ENCODE peak calls at places on chromosomes 1 and 21, in four cellular contexts. S, U, G and C are unnamed samples.

GRCh38 chr1:244599937-244600350 is 53.0 kb upstream of the DESI2 start:
- DNase-seq in S (no peak), G (peak; percentile 12), U (peak; percentile 74), C (no peak)

GRCh38 chr1:38141483-38141882 is 94.9 kb upstream of the POU3F1 start:
- DNase-seq in U (no peak), S (no peak), G (no peak), C (no peak)

GRCh38 chr1:170521818-170522217 is 10.1 kb upstream of the GORAB start:
- DNase-seq in U (no peak), S (no peak), G (no peak), C (no peak)

GRCh38 chr1:46646844-46647243 is 21.3 kb downstream of the ATPAF1 start:
- DNase-seq in G (no peak), U (no peak), S (no peak), C (no peak)

GRCh38 chr1:7531562-7532340 is 239.3 kb upstream of the VAMP3 start:
- DNase-seq in U (no peak), S (no peak), G (no peak), C (peak; percentile 49)

GRCh38 chr1:205013683-205014367 is 29.2 kb upstream of the CNTN2 start:
- DNase-seq in G (no peak), S (peak; percentile 30), U (no peak), C (no peak)

GRCh38 chr1:243926803-243927245 is 76.8 kb upstream of the AKT3 start:
- DNase-seq in S (no peak), U (peak; percentile 15), G (no peak), C (no peak)

GRCh38 chr1:86696522-86696921 is 7.9 kb upstream of the SH3GLB1 start:
- DNase-seq in G (no peak), U (no peak), S (no peak), C (no peak)

GRCh38 chr1:86546787-86547221 is at the start of gene CLCA4:
- DNase-seq in S (no peak), G (no peak), U (no peak), C (no peak)

GRCh38 chr1:2174348-2175054 is 20.1 kb downstream of the FAAP20 start:
- DNase-seq in U (peak; percentile 28), G (peak; percentile 50), S (peak; percentile 55), C (peak; percentile 86)

GRCh38 chr1:6072774-6073479 is 27.2 kb downstream of the KCNAB2 start:
- DNase-seq in G (no peak), S (no peak), U (no peak), C (no peak)

GRCh38 chr1:28891256-28891655 is 23.1 kb upstream of the EPB41 start:
- DNase-seq in G (no peak), S (no peak), U (no peak), C (no peak)

GRCh38 chr1:18340158-18340764 is 140.5 kb upstream of the KLHDC7A start:
- DNase-seq in S (no peak), G (no peak), U (no peak), C (no peak)

GRCh38 chr1:228299901-228300300 is 92.1 kb downstream of the OBSCN start:
- DNase-seq in S (no peak), U (no peak), G (no peak), C (peak; percentile 61)

GRCh38 chr1:209549384-209550001 is 34.0 kb upstream of the CAMK1G start:
- DNase-seq in S (no peak), G (no peak), U (no peak), C (no peak)

GRCh38 chr21:31136891-31137290 is 98.6 kb upstream of the KRTAP19-8 start:
- DNase-seq in U (no peak), G (no peak), S (no peak), C (no peak)

GRCh38 chr1:7656821-7657220 is 114.3 kb upstream of the VAMP3 start:
- DNase-seq in U (no peak), G (no peak), S (no peak), C (no peak)

GRCh38 chr1:115183711-115184259 is 94.5 kb upstream of the TSPAN2 start:
- DNase-seq in G (no peak), S (no peak), U (no peak), C (no peak)

GRCh38 chr1:3319874-3320245 is 134.6 kb upstream of the ARHGEF16 start:
- DNase-seq in G (peak; percentile 72), U (peak; percentile 85), S (peak; percentile 52), C (no peak)

GRCh38 chr1:7208647-7209180 is 423.5 kb downstream of the CAMTA1 start:
- DNase-seq in S (no peak), U (no peak), G (no peak), C (no peak)

GRCh38 chr21:29082416-29082815 is 9.0 kb upstream of the CCT8 start:
- DNase-seq in G (no peak), S (no peak), U (no peak), C (no peak)

GRCh38 chr21:44087426-44088400 is 19.5 kb upstream of the PWP2 start:
- DNase-seq in U (no peak), G (no peak), S (no peak), C (peak; percentile 82)

GRCh38 chr1:31007462-31007991 is 58.0 kb downstream of the PUM1 start:
- DNase-seq in G (no peak), U (no peak), S (peak; percentile 14), C (no peak)

GRCh38 chr21:36379236-36379635 is 6.0 kb upstream of the CHAF1B start:
- DNase-seq in S (no peak), G (no peak), U (no peak), C (no peak)

GRCh38 chr1:30316056-30316455 is 407.3 kb downstream of the MATN1 start:
- DNase-seq in U (no peak), S (no peak), G (no peak), C (no peak)

GRCh38 chr1:79197421-79197820 is 190.9 kb upstream of the ADGRL4 start:
- DNase-seq in G (no peak), U (peak; percentile 22), S (no peak), C (no peak)

GRCh38 chr1:116556289-116557006 is 14.4 kb downstream of the CD58 start:
- DNase-seq in G (peak; percentile 80), U (peak; percentile 92), S (peak; percentile 40), C (no peak)

GRCh38 chr1:184418955-184419733 is 32.3 kb downstream of the C1orf21 start:
- DNase-seq in S (no peak), G (no peak), U (no peak), C (no peak)

GRCh38 chr1:107820797-107821196 is 144.2 kb downstream of the VAV3 start:
- DNase-seq in S (no peak), U (no peak), G (no peak), C (no peak)

GRCh38 chr1:99004270-99005141 is at the start of gene PLPPR5:
- DNase-seq in S (no peak), U (no peak), G (no peak), C (peak; percentile 75)

GRCh38 chr1:2625311-2625710 is 7.5 kb downstream of the MMEL1 start:
- DNase-seq in G (no peak), U (no peak), S (no peak), C (no peak)

GRCh38 chr1:29752141-29752540 is 515.8 kb downstream of the PTPRU start:
- DNase-seq in U (no peak), G (no peak), S (no peak), C (no peak)

DNA sequence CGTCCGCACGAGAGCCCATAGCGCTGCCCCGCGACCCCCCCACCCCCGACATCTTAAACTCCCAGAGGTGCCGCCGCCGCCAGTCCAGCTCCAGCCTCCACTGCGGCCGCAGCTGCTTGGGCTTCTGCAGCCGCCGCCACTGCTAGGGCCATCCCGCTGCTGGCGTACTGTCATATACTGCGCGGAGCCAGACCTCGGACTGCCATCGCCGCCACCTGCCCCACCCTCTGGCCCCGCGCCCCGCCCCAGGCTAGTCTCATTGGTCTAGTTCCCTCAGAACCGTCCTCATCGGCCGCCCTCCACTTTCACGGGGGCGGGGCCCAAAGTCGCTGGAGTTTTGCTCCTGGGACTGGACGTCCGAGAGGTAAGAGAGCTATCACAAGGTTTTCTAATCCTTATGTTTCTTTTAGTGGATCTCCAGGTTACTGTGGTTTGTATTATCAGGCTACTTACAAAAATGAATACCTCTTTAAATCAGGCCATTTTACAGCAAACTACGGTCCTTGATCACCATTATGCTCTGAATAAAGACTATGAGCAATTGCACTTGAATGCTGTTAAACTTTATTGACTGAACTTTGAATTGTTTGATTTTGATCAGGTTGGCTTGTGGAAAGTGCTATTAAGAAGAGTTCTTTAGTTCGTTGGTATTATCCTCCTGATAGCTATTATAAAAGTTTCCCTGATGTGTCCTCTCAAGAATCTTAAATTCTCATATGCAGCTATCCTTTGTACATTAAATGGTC is 2.8 kb upstream of the CD1D start:
- DNase-seq in G (peak; percentile 94), S (peak; percentile 91), U (no peak), C (peak; percentile 97)
- TF ChIP-seq POLR2AphosphoS5 in G (peak; percentile 9), S (peak; percentile 65), U (no peak), C (peak; percentile 53)

GRCh38 chr21:33033094-33033951 is 7.6 kb downstream of the OLIG2 start:
- DNase-seq in U (no peak), S (no peak), G (no peak), C (no peak)
- H3K4me1 ChIP-seq in U (no peaks in the 10 kb centered on the region), S (no peaks in the 10 kb centered on the region), G (peaks cover 12% of the 10 kb centered on the region), C (peaks cover 16% of the 10 kb centered on the region)

DNA sequence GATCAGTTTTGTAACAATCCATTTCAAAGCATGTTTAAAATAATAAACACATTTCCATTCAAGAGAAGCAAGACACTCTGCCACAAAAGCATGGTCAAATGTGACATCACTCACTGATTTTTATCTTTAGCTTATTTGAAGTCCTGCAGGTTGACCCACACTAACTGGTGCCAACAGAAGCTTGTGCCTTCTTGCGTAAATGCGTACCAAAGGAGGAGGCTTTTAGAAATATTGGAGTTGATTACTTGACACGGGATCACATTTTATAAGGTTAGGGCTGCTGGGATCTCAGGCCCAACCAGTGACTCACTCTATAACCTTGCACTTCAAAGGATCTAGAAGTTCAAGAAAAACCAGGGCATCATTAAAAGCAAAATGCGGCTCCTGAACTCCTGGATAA is 203.6 kb downstream of the PCP4 start:
- DNase-seq in G (no peak), S (peak; percentile 47), U (no peak), C (no peak)
- TF ChIP-seq POLR2AphosphoS5 in G (peak; percentile 9), S (peak; percentile 85), U (no peak), C (no peak)

DNA sequence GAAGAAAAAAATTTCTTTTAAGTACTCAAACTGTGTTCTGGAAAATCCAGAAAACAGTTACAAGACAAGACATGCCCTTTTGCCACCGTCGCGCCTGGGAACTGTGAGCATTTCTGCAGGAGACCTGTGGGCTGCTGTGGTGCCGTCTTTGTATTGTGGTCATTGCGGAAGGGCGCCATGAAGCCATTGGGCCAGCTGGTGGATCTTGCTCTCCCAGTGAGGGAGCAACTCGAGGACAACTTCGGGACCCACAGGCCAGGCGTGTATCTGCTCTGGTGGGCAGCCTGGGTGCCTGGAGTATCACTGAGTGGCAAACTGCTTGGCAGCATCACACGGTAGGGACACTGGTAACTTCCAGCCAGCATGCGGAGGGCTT is 3.8 kb upstream of the THEMIS2 start:
- DNase-seq in U (no peak), G (no peak), S (no peak), C (peak; percentile 82)
- H3K4me1 ChIP-seq in U (peaks cover 4% of the 10 kb centered on the region), G (peaks cover 10% of the 10 kb centered on the region), S (no peaks in the 10 kb centered on the region), C (peaks cover 27% of the 10 kb centered on the region)

DNA sequence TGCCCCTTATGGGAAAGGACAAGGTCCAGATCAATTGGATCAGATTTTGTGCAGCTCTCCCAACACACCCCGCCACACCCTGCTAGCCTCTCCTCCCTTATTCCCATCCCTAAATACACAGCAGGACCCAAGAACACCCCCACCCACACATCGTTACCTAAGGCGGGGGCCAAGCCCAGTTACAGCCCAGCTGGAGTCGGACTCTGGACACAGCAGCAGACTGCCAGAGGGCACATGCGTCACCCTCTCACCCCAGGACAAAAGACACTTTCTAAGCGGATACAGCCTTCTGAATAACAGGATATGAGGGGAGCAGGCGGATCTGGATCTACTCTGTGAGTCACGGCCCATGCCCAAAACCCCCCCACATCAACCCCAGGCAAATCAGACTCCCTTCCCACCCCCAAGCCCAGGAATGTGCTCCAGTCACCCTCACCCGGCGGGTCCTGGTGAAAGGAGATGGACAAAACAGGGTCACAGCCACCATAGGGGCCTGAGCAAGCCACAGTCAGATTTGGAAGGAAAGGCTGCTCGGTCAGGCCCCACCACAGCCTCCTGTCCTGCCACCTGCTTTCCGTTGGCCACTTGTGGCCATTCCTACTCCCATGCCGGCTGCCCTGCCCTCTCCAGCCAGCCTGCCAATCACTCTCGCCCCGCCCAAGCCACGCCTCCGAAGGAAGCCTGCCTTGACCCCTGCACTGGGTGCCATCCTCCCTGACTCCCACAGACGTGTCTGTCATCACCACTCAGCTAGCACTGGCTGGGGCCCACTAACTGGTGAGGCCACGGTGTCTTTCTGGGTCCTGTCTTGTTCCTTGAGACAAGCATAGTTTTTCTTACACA is 4.0 kb downstream of the S100A16 start:
- DNase-seq in S (no peak), G (peak; percentile 88), U (peak; percentile 90), C (peak; percentile 84)
- TF ChIP-seq POLR2AphosphoS5 in S (peak; percentile 50), G (peak; percentile 76), U (peak; percentile 83), C (peak; percentile 80)